ENCODE peak calls at places on chromosomes 16 and 17, in six cellular contexts. Z, Y, U, J, D and R are unnamed samples.

GRCh38 chr17:29250666-29251065 is 4.0 kb downstream of the CRYBA1 start:
- DNase-seq in Z (peak; percentile 15), Y (no peak), U (peak; percentile 77), J (no peak), D (no peak), R (no peak)

GRCh38 chr16:19108409-19109287 is 5.1 kb upstream of the ITPRIPL2 start:
- DNase-seq in Z (no peak), Y (no peak), U (no peak), J (no peak), D (no peak), R (no peak)

GRCh38 chr17:54968954-54969400 is 412 bp downstream of the STXBP4 start:
- DNase-seq in Z (peak; percentile 39), Y (no peak), U (peak; percentile 66), J (no peak), D (no peak), R (no peak)

GRCh38 chr16:3356118-3356517 is 429 bp downstream of the OR2C1 start:
- DNase-seq in Z (no peak), Y (no peak), U (no peak), J (no peak), D (no peak), R (no peak)

GRCh38 chr17:33922971-33923370 is 332.1 kb upstream of the CCL2 start:
- DNase-seq in Z (no peak), Y (no peak), U (no peak), J (no peak), D (no peak), R (no peak)

GRCh38 chr16:86531641-86532525 is 21.6 kb downstream of the FOXF1 start:
- DNase-seq in Z (no peak), Y (no peak), U (no peak), J (no peak), D (no peak), R (no peak)

GRCh38 chr17:50125420-50125997 is 4.5 kb downstream of the SAMD14 start:
- DNase-seq in Z (no peak), Y (no peak), U (no peak), J (no peak), D (no peak), R (no peak)

GRCh38 chr16:50245417-50246298 is 20.7 kb upstream of the ADCY7 start:
- DNase-seq in Z (peak; percentile 36), Y (peak; percentile 84), U (peak; percentile 91), J (no peak), D (no peak), R (no peak)

GRCh38 chr17:7207120-7208001 is 12.3 kb downstream of the DLG4 start:
- DNase-seq in Z (no peak), Y (no peak), U (peak; percentile 73), J (no peak), D (no peak), R (no peak)

GRCh38 chr17:6924121-6924676 is 71.7 kb upstream of the ALOX12 start:
- DNase-seq in Z (peak; percentile 45), Y (no peak), U (peak; percentile 13), J (no peak), D (no peak), R (peak; percentile 12)

GRCh38 chr17:39325528-39326240 is 75.7 kb downstream of the FBXL20 start:
- DNase-seq in Z (no peak), Y (no peak), U (no peak), J (no peak), D (no peak), R (no peak)

GRCh38 chr17:7307686-7308624 is 527 bp downstream of the EIF5A start:
- DNase-seq in Z (peak; percentile 33), Y (peak; percentile 63), U (peak; percentile 79), J (peak; percentile 48), D (no peak), R (peak; percentile 64)

GRCh38 chr17:77963441-77963840 is 4.9 kb downstream of the TNRC6C start:
- DNase-seq in Z (peak; percentile 88), Y (no peak), U (peak; percentile 91), J (peak; percentile 29), D (no peak), R (peak; percentile 87)

GRCh38 chr17:41666336-41666680 is 22.4 kb upstream of the EIF1 start:
- DNase-seq in Z (peak; percentile 76), Y (peak; percentile 77), U (peak; percentile 47), J (peak; percentile 71), D (no peak), R (no peak)

GRCh38 chr16:70746040-70746707 is 54.8 kb downstream of the VAC14 start:
- DNase-seq in Z (peak; percentile 86), Y (no peak), U (peak; percentile 99), J (no peak), D (peak; percentile 88), R (no peak)

GRCh38 chr16:2024026-2024425 is 2.7 kb upstream of the NHERF2 start:
- DNase-seq in Z (no peak), Y (no peak), U (no peak), J (no peak), D (no peak), R (no peak)

GRCh38 chr17:9912146-9913099 is 7.4 kb upstream of the RCVRN start:
- DNase-seq in Z (no peak), Y (no peak), U (peak; percentile 40), J (no peak), D (no peak), R (no peak)

GRCh38 chr17:57928898-57929297 is 26.3 kb downstream of the CUEDC1 start:
- DNase-seq in Z (no peak), Y (no peak), U (no peak), J (no peak), D (no peak), R (no peak)

GRCh38 chr16:27455700-27456099 is 53.7 kb downstream of the IL21R start:
- DNase-seq in Z (no peak), Y (peak; percentile 24), U (no peak), J (no peak), D (no peak), R (no peak)

GRCh38 chr17:69712801-69713311 is 298.4 kb downstream of the MAP2K6 start:
- DNase-seq in Z (no peak), Y (no peak), U (no peak), J (no peak), D (no peak), R (no peak)

GRCh38 chr17:2174471-2175293 is 119.8 kb downstream of the HIC1 start:
- DNase-seq in Z (peak; percentile 54), Y (no peak), U (peak; percentile 83), J (no peak), D (no peak), R (no peak)

GRCh38 chr17:8046929-8047768 is 8.3 kb downstream of the ALOX15B start:
- DNase-seq in Z (no peak), Y (no peak), U (no peak), J (no peak), D (no peak), R (no peak)